ENCODE peak calls at places on chromosomes 7 and 10, in six cellular contexts. N, Y, S, W, A and R are unnamed samples.

GRCh38 chr10:112711366-112711765 is 238.7 kb upstream of the TCF7L2 start:
- DNase-seq in N (no peak), A (no peak), W (no peak), S (no peak), Y (no peak), R (no peak)

GRCh38 chr10:16857419-16857818 is 40.2 kb upstream of the RSU1 start:
- DNase-seq in N (no peak), W (no peak), Y (no peak), S (no peak), A (no peak), R (no peak)

GRCh38 chr10:132861116-132861691 is 75.3 kb upstream of the NKX6-2 start:
- DNase-seq in W (no peak), A (no peak), N (peak; percentile 25), Y (no peak), S (no peak), R (no peak)

GRCh38 chr10:127145173-127145572 is 51.2 kb downstream of the INSYN2A start:
- DNase-seq in N (no peak), W (no peak), A (no peak), Y (no peak), S (no peak), R (no peak)

GRCh38 chr10:27192284-27192683 is 37.1 kb downstream of the MASTL start:
- DNase-seq in W (no peak), A (peak; percentile 68), N (no peak), Y (no peak), S (no peak), R (no peak)

GRCh38 chr7:106515321-106515720 is 145.6 kb downstream of the CCDC71L start:
- DNase-seq in W (no peak), Y (no peak), S (no peak), N (no peak), A (no peak), R (no peak)

GRCh38 chr7:154409703-154410311 is 357.6 kb downstream of the DPP6 start:
- DNase-seq in Y (no peak), W (no peak), S (no peak), N (peak; percentile 90), A (no peak), R (no peak)

GRCh38 chr10:78579586-78579985 is 489.2 kb upstream of the ZMIZ1 start:
- DNase-seq in Y (no peak), A (no peak), S (no peak), W (no peak), N (no peak), R (no peak)

GRCh38 chr10:71094712-71095390 is 117.5 kb upstream of the UNC5B start:
- DNase-seq in N (no peak), S (no peak), Y (no peak), A (no peak), W (no peak), R (peak; percentile 10)